ENCODE peak calls at places on chromosomes 3 and 15, in eight cellular contexts. W, Y, M, P, C, I, E and A are unnamed samples.

GRCh38 chr3:99131876-99132275 is 230.4 kb upstream of the DCBLD2 start:
- DNase-seq in E (no peak), I (no peak), W (no peak), M (no peak), P (no peak), C (no peak), Y (no peak), A (peak)

GRCh38 chr15:69679623-69680228 is 227.1 kb downstream of the RPLP1 start:
- DNase-seq in I (no peak), W (no peak), C (no peak), E (no peak), Y (no peak), P (no peak), M (no peak), A (no peak)

GRCh38 chr15:59545573-59545972 is 66.0 kb upstream of the GCNT3 start:
- DNase-seq in W (no peak), P (no peak), I (no peak), C (no peak), Y (no peak), E (no peak), M (no peak), A (peak)

GRCh38 chr15:51227967-51228783 is 110.2 kb downstream of the CYP19A1 start:
- DNase-seq in C (no peak), I (peak), Y (no peak), P (no peak), W (no peak), E (no peak), M (peak), A (peak)

GRCh38 chr15:31360158-31360561 is 33.5 kb downstream of the KLF13 start:
- DNase-seq in E (no peak), C (no peak), W (no peak), P (no peak), M (no peak), I (no peak), Y (no peak), A (no peak)

GRCh38 chr3:188106006-188106405 is 48.0 kb upstream of the LPP start:
- DNase-seq in Y (no peak), W (no peak), P (no peak), E (no peak), M (no peak), I (no peak), C (no peak), A (no peak)

GRCh38 chr15:99845009-99845408 is 111.8 kb upstream of the LYSMD4 start:
- DNase-seq in E (no peak), I (no peak), Y (no peak), W (no peak), M (no peak), C (no peak), P (no peak), A (no peak)

GRCh38 chr3:178076718-178077117 is 459.5 kb upstream of the KCNMB2 start:
- DNase-seq in W (no peak), P (no peak), Y (no peak), C (no peak), I (no peak), M (no peak), E (no peak), A (no peak)

GRCh38 chr3:129954509-129954908 is 20.0 kb upstream of the TRH start:
- DNase-seq in W (no peak), I (no peak), M (no peak), C (no peak), E (no peak), Y (no peak), P (no peak), A (no peak)

GRCh38 chr3:48915296-48915695 is 3.3 kb upstream of the ARIH2 start:
- DNase-seq in C (no peak), I (no peak), E (no peak), W (no peak), P (no peak), M (no peak), Y (no peak), A (no peak)

GRCh38 chr3:53036063-53036619 is 9.7 kb downstream of the SFMBT1 start:
- DNase-seq in P (no peak), C (no peak), M (no peak), I (no peak), W (no peak), Y (peak), E (no peak), A (no peak)